ENCODE peak calls at places on chromosome 9, in nine cellular contexts. P, D, T, V, U, X, Q, L and K are unnamed samples.

GRCh38 chr9:95645579-95645978 is 128.8 kb upstream of the PTCH1 start:
- DNase-seq in L (no peak), T (no peak), P (no peak), Q (no peak), V (no peak), D (no peak), U (no peak), X (no peak), K (no peak)

GRCh38 chr9:88429595-88430430 is 41.6 kb downstream of the SPIN1 start:
- DNase-seq in V (no peak), Q (no peak), D (no peak), L (no peak), X (no peak), U (no peak), T (no peak), P (no peak), K (no peak)

GRCh38 chr9:35522189-35522588 is 32.3 kb downstream of the RUSC2 start:
- DNase-seq in V (no peak), D (no peak), L (no peak), X (no peak), T (no peak), P (no peak), U (no peak), Q (no peak), K (no peak)

GRCh38 chr9:27125030-27125429 is 16.0 kb downstream of the TEK start:
- DNase-seq in L (peak), P (peak), Q (peak), T (no peak), V (no peak), D (peak), U (no peak), X (peak), K (peak)

GRCh38 chr9:96487949-96488348 is 38.0 kb downstream of the HABP4 start:
- DNase-seq in T (no peak), L (no peak), V (no peak), X (peak), P (peak), Q (peak), U (no peak), D (no peak), K (no peak)

GRCh38 chr9:97993000-97993399 is 9.9 kb downstream of the ANP32B start:
- DNase-seq in T (no peak), X (no peak), Q (no peak), L (no peak), U (no peak), V (no peak), D (no peak), P (no peak), K (no peak)

GRCh38 chr9:35649431-35650340 is 1.0 kb downstream of the SIT1 start:
- DNase-seq in L (no peak), V (peak), X (peak), P (no peak), Q (no peak), U (no peak), D (no peak), T (no peak), K (no peak)

GRCh38 chr9:17052626-17053025 is 82.2 kb upstream of the CNTLN start:
- DNase-seq in L (no peak), U (no peak), Q (peak), D (no peak), T (peak), X (no peak), V (no peak), P (no peak), K (no peak)

GRCh38 chr9:138022121-138022741 is 144.6 kb downstream of the CACNA1B start:
- DNase-seq in V (peak), T (no peak), P (peak), Q (no peak), X (no peak), L (no peak), U (no peak), D (peak), K (peak)

GRCh38 chr9:116100711-116101111 is 52.9 kb upstream of the PAPPA start:
- DNase-seq in Q (no peak), X (no peak), P (peak), U (no peak), L (peak), T (no peak), V (no peak), D (no peak), K (no peak)

GRCh38 chr9:120904061-120904998 is 22.3 kb downstream of the TRAF1 start:
- DNase-seq in U (no peak), L (no peak), D (no peak), X (no peak), Q (no peak), V (no peak), T (no peak), P (no peak), K (no peak)

GRCh38 chr9:38619556-38620447 is 594 bp downstream of the ANKRD18A start:
- DNase-seq in Q (no peak), U (peak), P (no peak), D (no peak), L (no peak), X (no peak), V (peak), T (peak), K (no peak)

GRCh38 chr9:136835932-136836901 is 6.1 kb upstream of the AJM1 start:
- DNase-seq in T (no peak), P (no peak), D (no peak), X (no peak), V (no peak), U (no peak), L (no peak), Q (no peak), K (no peak)

GRCh38 chr9:108621991-108622390 is 233.8 kb downstream of the ACTL7B start:
- DNase-seq in Q (peak), X (no peak), V (no peak), P (peak), U (no peak), D (no peak), L (no peak), T (peak), K (no peak)

GRCh38 chr9:81293651-81294050 is 395.7 kb downstream of the TLE1 start:
- DNase-seq in T (no peak), V (no peak), L (no peak), P (no peak), Q (no peak), U (no peak), D (no peak), X (no peak), K (no peak)

GRCh38 chr9:134564431-134565170 is 77.0 kb upstream of the COL5A1 start:
- DNase-seq in X (peak), Q (peak), D (peak), T (no peak), P (peak), L (no peak), V (no peak), U (no peak), K (no peak)

GRCh38 chr9:75087279-75087823 is 604 bp downstream of the NMRK1 start:
- DNase-seq in X (peak), U (peak), D (peak), P (peak), T (no peak), Q (peak), L (peak), V (peak), K (peak)